ENCODE peak calls at places on chromosomes 16 and 17, in four cellular contexts. C is activated naive CD4-positive, alpha-beta T cell; G is NCI-H2171; I is B cell. N is an unnamed sample.

GRCh38 chr17:28701987-28702751 is 9.5 kb downstream of the PROCA1 start:
- DNase-seq in C (no peak), G (no peak), I (no peak), N (peak)

GRCh38 chr17:43393944-43394482 is 4.8 kb upstream of the ARL4D start:
- DNase-seq in C (peak), G (peak), I (peak), N (peak)

GRCh38 chr17:79549111-79549915 is 61.5 kb downstream of the RBFOX3 start:
- DNase-seq in C (no peak), G (peak), I (no peak), N (no peak)

GRCh38 chr16:81403601-81404391 is 40.8 kb upstream of the CMIP start:
- DNase-seq in C (peak), G (peak), I (peak), N (peak)

GRCh38 chr17:78988152-78988551 is 8.4 kb upstream of the LGALS3BP start:
- DNase-seq in C (no peak), G (no peak), I (no peak), N (no peak)

GRCh38 chr16:70770968-70771552 is 29.9 kb downstream of the VAC14 start:
- DNase-seq in C (peak), G (no peak), I (peak), N (no peak)

GRCh38 chr16:12137344-12138094 is 161.0 kb downstream of the SNX29 start:
- DNase-seq in C (no peak), G (no peak), I (no peak), N (no peak)

GRCh38 chr16:31428638-31429247 is 583 bp upstream of the COX6A2 start:
- DNase-seq in C (no peak), G (no peak), I (no peak), N (no peak)

GRCh38 chr17:62791235-62792121 is 16.6 kb downstream of the MARCHF10 start:
- DNase-seq in C (no peak), G (no peak), I (no peak), N (no peak)

GRCh38 chr16:77383606-77384187 is 51.1 kb downstream of the ADAMTS18 start:
- DNase-seq in C (no peak), G (no peak), I (no peak), N (peak)

GRCh38 chr17:34254651-34255380 is at the start of gene CCL2:
- DNase-seq in C (no peak), G (peak), I (no peak), N (no peak)

GRCh38 chr16:8712589-8713361 is 38.4 kb downstream of the ABAT start:
- DNase-seq in C (no peak), G (peak), I (no peak), N (peak)

GRCh38 chr16:84467256-84467655 is 37.2 kb downstream of the MEAK7 start:
- DNase-seq in C (no peak), G (no peak), I (no peak), N (no peak)

GRCh38 chr17:80891096-80892018 is 100.3 kb upstream of the CHMP6 start:
- DNase-seq in C (peak), G (no peak), I (no peak), N (no peak)

GRCh38 chr17:5912927-5913565 is 157.1 kb upstream of the WSCD1 start:
- DNase-seq in C (no peak), G (no peak), I (no peak), N (peak)

GRCh38 chr17:1643293-1643998 is 2.1 kb downstream of the SCARF1 start:
- DNase-seq in C (peak), G (peak), I (peak), N (peak)

N was measured in COR-L47.